ENCODE peak calls at places on chromosomes 7 and 10, in ten cellular contexts. One of them, this sample, is unnamed.
A peak's percentile ranks its signal among the peaks of the same experiment; 100 is the strongest.

GRCh38 chr10:112810651-112811215 is 139.3 kb upstream of the TCF7L2 start:
- DNase-seq in ovary: no peak
- DNase-seq in tibial nerve: no peak
- DNase-seq in cardiac muscle cell: no peak
- DNase-seq in IMR-90: no peak
- DNase-seq in AG04450: no peak
- DNase-seq in neural progenitor cell: no peak
- DNase-seq in heart left ventricle: no peak
- DNase-seq in hepatocyte: peak; percentile 31
- DNase-seq in mammary epithelial cell: peak; percentile 11
- DNase-seq in this sample: no peak

GRCh38 chr7:159068893-159069448 is 75.7 kb downstream of the VIPR2 start:
- DNase-seq in heart left ventricle: no peak
- DNase-seq in cardiac muscle cell: no peak
- DNase-seq in ovary: no peak
- DNase-seq in tibial nerve: no peak
- DNase-seq in neural progenitor cell: no peak
- DNase-seq in AG04450: no peak
- DNase-seq in mammary epithelial cell: no peak
- DNase-seq in hepatocyte: no peak
- DNase-seq in IMR-90: no peak
- DNase-seq in this sample: no peak

GRCh38 chr10:51170518-51171245 is 96.4 kb downstream of the PRKG1 start:
- DNase-seq in tibial nerve: no peak
- DNase-seq in hepatocyte: no peak
- DNase-seq in neural progenitor cell: no peak
- DNase-seq in IMR-90: peak; percentile 55
- DNase-seq in AG04450: no peak
- DNase-seq in ovary: no peak
- DNase-seq in heart left ventricle: no peak
- DNase-seq in cardiac muscle cell: no peak
- DNase-seq in mammary epithelial cell: no peak
- DNase-seq in this sample: no peak

GRCh38 chr10:13862541-13863233 is 275.9 kb downstream of the PRPF18 start:
- DNase-seq in neural progenitor cell: no peak
- DNase-seq in tibial nerve: no peak
- DNase-seq in hepatocyte: no peak
- DNase-seq in IMR-90: no peak
- DNase-seq in AG04450: no peak
- DNase-seq in mammary epithelial cell: no peak
- DNase-seq in cardiac muscle cell: no peak
- DNase-seq in heart left ventricle: no peak
- DNase-seq in ovary: no peak
- DNase-seq in this sample: no peak

GRCh38 chr10:116007256-116007891 is 265.6 kb downstream of the GFRA1 start:
- DNase-seq in IMR-90: no peak
- DNase-seq in AG04450: no peak
- DNase-seq in cardiac muscle cell: no peak
- DNase-seq in tibial nerve: no peak
- DNase-seq in hepatocyte: no peak
- DNase-seq in heart left ventricle: no peak
- DNase-seq in neural progenitor cell: no peak
- DNase-seq in mammary epithelial cell: no peak
- DNase-seq in ovary: no peak
- DNase-seq in this sample: no peak

GRCh38 chr7:34013421-34013820 is 108.1 kb downstream of the BMPER start:
- DNase-seq in mammary epithelial cell: no peak
- DNase-seq in IMR-90: peak; percentile 21
- DNase-seq in tibial nerve: no peak
- DNase-seq in hepatocyte: no peak
- DNase-seq in AG04450: no peak
- DNase-seq in heart left ventricle: no peak
- DNase-seq in cardiac muscle cell: no peak
- DNase-seq in neural progenitor cell: no peak
- DNase-seq in ovary: no peak
- DNase-seq in this sample: no peak

GRCh38 chr7:20229652-20230500 is 12.7 kb upstream of the MACC1 start:
- DNase-seq in mammary epithelial cell: peak; percentile 37
- DNase-seq in cardiac muscle cell: peak; percentile 92
- DNase-seq in AG04450: peak; percentile 65
- DNase-seq in ovary: peak; percentile 38
- DNase-seq in heart left ventricle: no peak
- DNase-seq in hepatocyte: no peak
- DNase-seq in IMR-90: peak; percentile 93
- DNase-seq in neural progenitor cell: no peak
- DNase-seq in tibial nerve: no peak
- DNase-seq in this sample: no peak

GRCh38 chr7:99219185-99219767 is 11.4 kb upstream of the KPNA7 start:
- DNase-seq in ovary: no peak
- DNase-seq in mammary epithelial cell: no peak
- DNase-seq in IMR-90: no peak
- DNase-seq in cardiac muscle cell: no peak
- DNase-seq in AG04450: no peak
- DNase-seq in tibial nerve: no peak
- DNase-seq in heart left ventricle: no peak
- DNase-seq in neural progenitor cell: no peak
- DNase-seq in hepatocyte: peak; percentile 24
- DNase-seq in this sample: no peak

GRCh38 chr7:7761974-7762769 is 43.8 kb upstream of the RPA3 start:
- DNase-seq in AG04450: no peak
- DNase-seq in tibial nerve: no peak
- DNase-seq in ovary: no peak
- DNase-seq in IMR-90: peak; percentile 59
- DNase-seq in hepatocyte: peak; percentile 49
- DNase-seq in heart left ventricle: no peak
- DNase-seq in neural progenitor cell: no peak
- DNase-seq in mammary epithelial cell: peak; percentile 54
- DNase-seq in cardiac muscle cell: peak; percentile 57
- DNase-seq in this sample: peak; percentile 51

GRCh38 chr10:103765981-103766380 is 89.4 kb downstream of the SH3PXD2A start:
- DNase-seq in cardiac muscle cell: no peak
- DNase-seq in tibial nerve: no peak
- DNase-seq in AG04450: no peak
- DNase-seq in hepatocyte: no peak
- DNase-seq in IMR-90: peak; percentile 12
- DNase-seq in neural progenitor cell: no peak
- DNase-seq in mammary epithelial cell: peak; percentile 49
- DNase-seq in ovary: no peak
- DNase-seq in heart left ventricle: peak; percentile 46
- DNase-seq in this sample: peak; percentile 81

GRCh38 chr10:106540606-106541005 is 623.9 kb downstream of the SORCS1 start:
- DNase-seq in heart left ventricle: no peak
- DNase-seq in IMR-90: peak; percentile 13
- DNase-seq in mammary epithelial cell: peak; percentile 31
- DNase-seq in hepatocyte: no peak
- DNase-seq in tibial nerve: no peak
- DNase-seq in cardiac muscle cell: peak; percentile 54
- DNase-seq in neural progenitor cell: no peak
- DNase-seq in AG04450: no peak
- DNase-seq in ovary: no peak
- DNase-seq in this sample: no peak

GRCh38 chr7:55964261-55964801 is at the start of gene NIPSNAP2:
- DNase-seq in tibial nerve: no peak
- DNase-seq in AG04450: no peak
- DNase-seq in IMR-90: peak; percentile 35
- DNase-seq in ovary: peak; percentile 58
- DNase-seq in mammary epithelial cell: peak; percentile 30
- DNase-seq in cardiac muscle cell: peak; percentile 74
- DNase-seq in hepatocyte: peak; percentile 88
- DNase-seq in neural progenitor cell: peak; percentile 88
- DNase-seq in heart left ventricle: peak; percentile 60
- DNase-seq in this sample: peak; percentile 66

GRCh38 chr10:52215745-52216361 is 98.2 kb upstream of the DKK1 start:
- DNase-seq in mammary epithelial cell: peak; percentile 57
- DNase-seq in IMR-90: peak; percentile 81
- DNase-seq in neural progenitor cell: peak; percentile 74
- DNase-seq in AG04450: peak; percentile 53
- DNase-seq in cardiac muscle cell: peak; percentile 81
- DNase-seq in hepatocyte: peak; percentile 77
- DNase-seq in ovary: peak; percentile 60
- DNase-seq in tibial nerve: no peak
- DNase-seq in heart left ventricle: peak; percentile 23
- DNase-seq in this sample: no peak

GRCh38 chr7:81685263-81685868 is 84.5 kb downstream of the HGF start:
- DNase-seq in AG04450: no peak
- DNase-seq in heart left ventricle: no peak
- DNase-seq in hepatocyte: no peak
- DNase-seq in tibial nerve: no peak
- DNase-seq in ovary: no peak
- DNase-seq in cardiac muscle cell: no peak
- DNase-seq in IMR-90: peak; percentile 57
- DNase-seq in mammary epithelial cell: no peak
- DNase-seq in neural progenitor cell: no peak
- DNase-seq in this sample: no peak

GRCh38 chr7:112540839-112541577 is 60.2 kb downstream of the LSMEM1 start:
- DNase-seq in tibial nerve: no peak
- DNase-seq in cardiac muscle cell: no peak
- DNase-seq in heart left ventricle: no peak
- DNase-seq in ovary: no peak
- DNase-seq in hepatocyte: no peak
- DNase-seq in IMR-90: no peak
- DNase-seq in AG04450: no peak
- DNase-seq in neural progenitor cell: no peak
- DNase-seq in mammary epithelial cell: peak; percentile 64
- DNase-seq in this sample: no peak

GRCh38 chr10:42864575-42864974 is 82.0 kb downstream of the BMS1 start:
- DNase-seq in heart left ventricle: no peak
- DNase-seq in neural progenitor cell: peak; percentile 44
- DNase-seq in hepatocyte: no peak
- DNase-seq in IMR-90: peak; percentile 9
- DNase-seq in mammary epithelial cell: peak; percentile 18
- DNase-seq in AG04450: no peak
- DNase-seq in ovary: no peak
- DNase-seq in cardiac muscle cell: peak; percentile 13
- DNase-seq in tibial nerve: no peak
- DNase-seq in this sample: peak; percentile 19

GRCh38 chr10:95374597-95375209 is 83.9 kb upstream of the PDLIM1 start:
- DNase-seq in hepatocyte: peak; percentile 89
- DNase-seq in cardiac muscle cell: peak; percentile 85
- DNase-seq in tibial nerve: peak; percentile 44
- DNase-seq in mammary epithelial cell: peak; percentile 68
- DNase-seq in ovary: peak; percentile 77
- DNase-seq in neural progenitor cell: peak; percentile 92
- DNase-seq in IMR-90: peak; percentile 57
- DNase-seq in heart left ventricle: peak; percentile 83
- DNase-seq in AG04450: peak; percentile 10
- DNase-seq in this sample: no peak

GRCh38 chr7:134766779-134767566 is 12.5 kb upstream of the CALD1 start:
- DNase-seq in mammary epithelial cell: no peak
- DNase-seq in tibial nerve: no peak
- DNase-seq in ovary: peak; percentile 55
- DNase-seq in hepatocyte: no peak
- DNase-seq in IMR-90: peak; percentile 57
- DNase-seq in AG04450: no peak
- DNase-seq in heart left ventricle: no peak
- DNase-seq in neural progenitor cell: no peak
- DNase-seq in cardiac muscle cell: peak; percentile 60
- DNase-seq in this sample: no peak
- H3K4me3 ChIP-seq in mammary epithelial cell: no peak overlapping the region
- H3K4me3 ChIP-seq in tibial nerve: no peak overlapping the region
- H3K4me3 ChIP-seq in ovary: no peak overlapping the region
- H3K4me3 ChIP-seq in hepatocyte: no peak overlapping the region
- H3K4me3 ChIP-seq in IMR-90: no peak overlapping the region
- H3K4me3 ChIP-seq in AG04450: no peak overlapping the region
- H3K4me3 ChIP-seq in heart left ventricle: no peak overlapping the region
- H3K4me3 ChIP-seq in neural progenitor cell: no peak overlapping the region
- H3K4me3 ChIP-seq in cardiac muscle cell: no peak overlapping the region
- H3K4me3 ChIP-seq in this sample: no peak overlapping the region

GRCh38 chr10:124332426-124332825 is 86.3 kb downstream of the OAT start:
- DNase-seq in tibial nerve: no peak
- DNase-seq in heart left ventricle: no peak
- DNase-seq in hepatocyte: no peak
- DNase-seq in ovary: no peak
- DNase-seq in mammary epithelial cell: no peak
- DNase-seq in IMR-90: no peak
- DNase-seq in AG04450: no peak
- DNase-seq in cardiac muscle cell: no peak
- DNase-seq in neural progenitor cell: no peak
- DNase-seq in this sample: no peak
- H3K9me3 ChIP-seq in tibial nerve: no peaks in the 10 kb centered on the region
- H3K9me3 ChIP-seq in heart left ventricle: no peaks in the 10 kb centered on the region
- H3K9me3 ChIP-seq in hepatocyte: no peaks in the 10 kb centered on the region
- H3K9me3 ChIP-seq in ovary: no peaks in the 10 kb centered on the region
- H3K9me3 ChIP-seq in mammary epithelial cell: no peaks in the 10 kb centered on the region
- H3K9me3 ChIP-seq in IMR-90: no peaks in the 10 kb centered on the region
- H3K9me3 ChIP-seq in AG04450: no peaks in the 10 kb centered on the region
- H3K9me3 ChIP-seq in cardiac muscle cell: no peaks in the 10 kb centered on the region
- H3K9me3 ChIP-seq in neural progenitor cell: no peaks in the 10 kb centered on the region
- H3K9me3 ChIP-seq in this sample: no peaks in the 10 kb centered on the region

DNA sequence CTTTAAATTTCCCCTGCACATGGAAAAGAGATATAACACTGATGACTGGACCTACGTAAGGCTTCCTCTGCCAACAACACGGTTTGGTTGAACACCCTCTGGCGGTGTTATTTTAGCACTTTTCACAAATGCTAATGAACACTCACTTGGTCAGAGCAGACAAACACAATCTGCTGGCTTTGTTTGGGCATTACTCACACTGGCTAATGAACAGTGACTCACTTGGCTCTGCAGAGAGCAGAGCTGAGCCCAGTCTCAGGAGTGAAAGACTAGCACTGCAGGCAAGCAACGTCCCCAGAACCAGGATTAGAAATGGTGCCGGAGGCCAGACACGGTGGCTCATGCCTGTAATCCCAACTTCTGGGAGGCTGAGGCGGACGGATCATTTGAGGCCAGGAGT is 430.8 kb downstream of the PLXNA4 start:
- DNase-seq in ovary: no peak
- DNase-seq in AG04450: no peak
- DNase-seq in IMR-90: peak; percentile 34
- DNase-seq in hepatocyte: peak; percentile 45
- DNase-seq in mammary epithelial cell: peak; percentile 92
- DNase-seq in heart left ventricle: peak; percentile 20
- DNase-seq in tibial nerve: no peak
- DNase-seq in neural progenitor cell: peak; percentile 56
- DNase-seq in cardiac muscle cell: peak; percentile 85
- DNase-seq in this sample: no peak
- TF ChIP-seq CTCF in ovary: no peak
- TF ChIP-seq CTCF in AG04450: no peak
- TF ChIP-seq CTCF in IMR-90: no peak
- TF ChIP-seq CTCF in hepatocyte: no peak
- TF ChIP-seq CTCF in mammary epithelial cell: peak; percentile 27
- TF ChIP-seq CTCF in heart left ventricle: no peak
- TF ChIP-seq CTCF in tibial nerve: no peak
- TF ChIP-seq CTCF in neural progenitor cell: no peak
- TF ChIP-seq CTCF in cardiac muscle cell: peak; percentile 25
- TF ChIP-seq CTCF in this sample: no peak

DNA sequence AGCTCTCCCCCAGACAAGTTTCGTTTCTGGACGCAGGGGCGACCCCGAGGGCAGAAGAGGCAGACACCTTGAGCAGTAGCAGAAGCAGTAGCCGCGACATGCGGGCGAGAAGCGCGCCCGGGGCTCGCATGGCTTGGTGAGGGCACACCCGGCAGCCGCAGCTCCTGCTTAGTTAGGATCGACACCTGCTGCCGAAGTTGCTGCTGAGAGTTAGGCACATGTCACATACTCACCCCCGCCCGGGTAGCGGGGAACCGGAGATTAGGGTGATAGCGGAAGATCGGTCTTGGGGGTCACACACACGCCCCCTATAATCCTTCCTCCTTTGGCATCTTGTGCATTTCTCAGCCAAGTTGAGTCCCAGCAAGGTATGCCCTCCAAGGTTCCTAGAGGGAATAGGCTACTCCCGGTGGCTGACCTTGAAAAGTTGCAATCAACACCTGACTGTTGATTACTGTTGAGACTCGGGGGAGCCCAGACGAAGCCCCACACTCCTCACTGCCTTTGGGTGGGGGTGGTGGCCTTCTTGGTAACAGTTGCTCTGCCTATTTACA is 668 bp downstream of the GPR37 start:
- DNase-seq in AG04450: no peak
- DNase-seq in neural progenitor cell: peak; percentile 62
- DNase-seq in cardiac muscle cell: peak; percentile 1
- DNase-seq in hepatocyte: peak; percentile 26
- DNase-seq in tibial nerve: no peak
- DNase-seq in mammary epithelial cell: peak; percentile 2
- DNase-seq in IMR-90: peak; percentile 5
- DNase-seq in heart left ventricle: peak; percentile 8
- DNase-seq in ovary: no peak
- DNase-seq in this sample: no peak
- H3K4me3 ChIP-seq in AG04450: peak overlapping the region; percentile 90
- H3K4me3 ChIP-seq in neural progenitor cell: peak overlapping the region; percentile 61
- H3K4me3 ChIP-seq in cardiac muscle cell: peak overlapping the region; percentile 53
- H3K4me3 ChIP-seq in hepatocyte: peak overlapping the region; percentile 57
- H3K4me3 ChIP-seq in tibial nerve: peak overlapping the region; percentile 28
- H3K4me3 ChIP-seq in mammary epithelial cell: peak overlapping the region; percentile 53
- H3K4me3 ChIP-seq in IMR-90: peak overlapping the region; percentile 73
- H3K4me3 ChIP-seq in heart left ventricle: peak overlapping the region; percentile 37
- H3K4me3 ChIP-seq in ovary: peak overlapping the region; percentile 34
- H3K4me3 ChIP-seq in this sample: peak overlapping the region; percentile 59

This sample was measured in CD8-positive, alpha-beta T cell.